ENCODE peak calls at places on chromosomes 16 and 17, in four cellular contexts. F, P, C and R are unnamed samples.

GRCh38 chr16:69927056-69927757 is 23.9 kb upstream of the CLEC18A start:
- DNase-seq in F (no peak), P (no peak), C (no peak), R (no peak)

GRCh38 chr16:81513204-81514040 is 68.8 kb downstream of the CMIP start:
- DNase-seq in F (no peak), P (no peak), C (peak; percentile 44), R (no peak)

GRCh38 chr16:86044241-86044671 is 145.3 kb downstream of the IRF8 start:
- DNase-seq in F (peak; percentile 63), P (peak; percentile 62), C (no peak), R (peak; percentile 38)

GRCh38 chr16:4664538-4665418 is 28.6 kb upstream of the NUDT16L1 start:
- DNase-seq in F (no peak), P (peak; percentile 37), C (no peak), R (peak; percentile 46)

GRCh38 chr17:15965510-15965909 is 20.6 kb downstream of the ADORA2B start:
- DNase-seq in F (no peak), P (no peak), C (no peak), R (no peak)

GRCh38 chr17:75238684-75239191 is 22.7 kb downstream of the GGA3 start:
- DNase-seq in F (peak; percentile 84), P (peak; percentile 86), C (peak; percentile 51), R (peak; percentile 68)

GRCh38 chr16:28291651-28292626 is at the start of gene SBK1:
- DNase-seq in F (peak; percentile 74), P (peak; percentile 83), C (peak; percentile 63), R (peak; percentile 94)

GRCh38 chr17:10172241-10172741 is 26.1 kb downstream of the GAS7 start:
- DNase-seq in F (peak; percentile 50), P (peak; percentile 61), C (no peak), R (peak; percentile 14)

GRCh38 chr17:50290074-50290702 is 15.9 kb downstream of the TMEM92 start:
- DNase-seq in F (peak; percentile 99), P (peak; percentile 68), C (peak; percentile 49), R (peak; percentile 83)

GRCh38 chr17:57466042-57466471 is 209.7 kb downstream of the MSI2 start:
- DNase-seq in F (no peak), P (no peak), C (no peak), R (no peak)

GRCh38 chr17:52035336-52035915 is 123.1 kb downstream of the CA10 start:
- DNase-seq in F (no peak), P (no peak), C (peak; percentile 22), R (no peak)

GRCh38 chr17:49730787-49731441 is 23.1 kb upstream of the SLC35B1 start:
- DNase-seq in F (no peak), P (no peak), C (no peak), R (no peak)

GRCh38 chr16:29154676-29155121 is 169.8 kb downstream of the LAT start:
- DNase-seq in F (no peak), P (no peak), C (no peak), R (no peak)

GRCh38 chr17:600576-601301 is 113.9 kb downstream of the VPS53 start:
- DNase-seq in F (no peak), P (no peak), C (no peak), R (no peak)

GRCh38 chr17:81412490-81413093 is 17.3 kb downstream of the BAHCC1 start:
- DNase-seq in F (no peak), P (peak; percentile 46), C (no peak), R (no peak)

GRCh38 chr16:55444754-55445485 is 34.1 kb upstream of the MMP2 start:
- DNase-seq in F (no peak), P (peak; percentile 18), C (no peak), R (no peak)

GRCh38 chr16:24537474-24538337 is 1.7 kb upstream of the RBBP6 start:
- DNase-seq in F (peak; percentile 39), P (no peak), C (no peak), R (no peak)

GRCh38 chr16:68961778-68962402 is 118.6 kb downstream of the TANGO6 start:
- DNase-seq in F (no peak), P (no peak), C (no peak), R (no peak)

GRCh38 chr17:50162466-50163254 is 3.1 kb upstream of the SGCA start:
- DNase-seq in F (no peak), P (no peak), C (no peak), R (no peak)

GRCh38 chr16:58497468-58497867 is 2.5 kb upstream of the NDRG4 start:
- DNase-seq in F (no peak), P (no peak), C (no peak), R (no peak)

GRCh38 chr17:44829558-44830358 is at the start of gene GJC1:
- DNase-seq in F (peak; percentile 84), P (peak; percentile 32), C (no peak), R (peak; percentile 30)

GRCh38 chr17:47905221-47905733 is 9.2 kb downstream of the SP2 start:
- DNase-seq in F (no peak), P (no peak), C (peak; percentile 85), R (no peak)

GRCh38 chr17:83182620-83183063 is 103.2 kb downstream of the METRNL start:
- DNase-seq in F (no peak), P (no peak), C (no peak), R (no peak)

GRCh38 chr17:48444531-48445247 is 14.7 kb upstream of the SKAP1 start:
- DNase-seq in F (no peak), P (peak; percentile 42), C (no peak), R (no peak)

GRCh38 chr17:72430611-72431432 is 310.0 kb downstream of the SOX9 start:
- DNase-seq in F (peak; percentile 28), P (no peak), C (no peak), R (no peak)

GRCh38 chr17:79483122-79483521 is 127.7 kb downstream of the RBFOX3 start:
- DNase-seq in F (no peak), P (no peak), C (no peak), R (no peak)

GRCh38 chr17:58310511-58311428 is 17.8 kb downstream of the TSPOAP1 start:
- DNase-seq in F (no peak), P (no peak), C (no peak), R (no peak)

GRCh38 chr17:28912281-28912937 is 9.5 kb upstream of the DHRS13 start:
- DNase-seq in F (no peak), P (no peak), C (no peak), R (no peak)

GRCh38 chr17:68701046-68701445 is 99.9 kb upstream of the FAM20A start:
- DNase-seq in F (no peak), P (no peak), C (no peak), R (no peak)

GRCh38 chr17:29565643-29566472 is 979 bp downstream of the ABHD15 start:
- DNase-seq in F (no peak), P (peak; percentile 83), C (no peak), R (no peak)

GRCh38 chr16:84484579-84485254 is 19.7 kb downstream of the MEAK7 start:
- DNase-seq in F (peak; percentile 57), P (peak; percentile 32), C (peak; percentile 89), R (no peak)

GRCh38 chr17:15782809-15783208 is 50.7 kb downstream of the TBC1D26 start:
- DNase-seq in F (peak; percentile 32), P (no peak), C (no peak), R (no peak)

GRCh38 chr16:58365623-58366022 is 26.6 kb upstream of the GINS3 start:
- DNase-seq in F (peak; percentile 7), P (no peak), C (no peak), R (no peak)